ENCODE peak calls at places on chromosome 19, in nine cellular contexts. K, W, A, V, C, N, Q, I and T are unnamed samples.

GRCh38 chr19:32649751-32650150 is 25.2 kb downstream of the ANKRD27 start:
- DNase-seq in K (no peak), W (no peak), A (no peak), V (no peak), C (no peak), N (no peak), Q (no peak), I (peak), T (no peak)

GRCh38 chr19:29836409-29836825 is 24.6 kb downstream of the CCNE1 start:
- DNase-seq in K (no peak), W (no peak), A (no peak), V (no peak), C (no peak), N (peak), Q (no peak), I (no peak), T (no peak)

GRCh38 chr19:19489804-19490204 is 25.5 kb downstream of the TSSK6 start:
- DNase-seq in K (no peak), W (no peak), A (no peak), V (no peak), C (peak), N (no peak), Q (no peak), I (peak), T (no peak)

GRCh38 chr19:17468302-17469091 is 1.8 kb upstream of the SLC27A1 start:
- DNase-seq in K (no peak), W (no peak), A (no peak), V (peak), C (peak), N (no peak), Q (no peak), I (peak), T (no peak)

GRCh38 chr19:5058456-5059190 is 89.7 kb downstream of the KDM4B start:
- DNase-seq in K (no peak), W (no peak), A (no peak), V (peak), C (no peak), N (peak), Q (no peak), I (no peak), T (no peak)

GRCh38 chr19:2033825-2034159 is 17.3 kb downstream of the MKNK2 start:
- DNase-seq in K (no peak), W (no peak), A (no peak), V (no peak), C (no peak), N (no peak), Q (no peak), I (no peak), T (no peak)

GRCh38 chr19:7540761-7541480 is 5.4 kb downstream of the PNPLA6 start:
- DNase-seq in K (no peak), W (no peak), A (no peak), V (no peak), C (no peak), N (peak), Q (peak), I (no peak), T (no peak)

GRCh38 chr19:49117677-49118564 is 1.0 kb downstream of the C19orf73 start:
- DNase-seq in K (no peak), W (no peak), A (no peak), V (no peak), C (no peak), N (no peak), Q (no peak), I (peak), T (no peak)

GRCh38 chr19:51821921-51822716 is 27.2 kb downstream of the FPR3 start:
- DNase-seq in K (no peak), W (no peak), A (no peak), V (peak), C (no peak), N (peak), Q (no peak), I (no peak), T (no peak)

GRCh38 chr19:18841400-18841799 is 9.6 kb downstream of the UPF1 start:
- DNase-seq in K (no peak), W (no peak), A (no peak), V (no peak), C (no peak), N (no peak), Q (no peak), I (peak), T (no peak)

DNA sequence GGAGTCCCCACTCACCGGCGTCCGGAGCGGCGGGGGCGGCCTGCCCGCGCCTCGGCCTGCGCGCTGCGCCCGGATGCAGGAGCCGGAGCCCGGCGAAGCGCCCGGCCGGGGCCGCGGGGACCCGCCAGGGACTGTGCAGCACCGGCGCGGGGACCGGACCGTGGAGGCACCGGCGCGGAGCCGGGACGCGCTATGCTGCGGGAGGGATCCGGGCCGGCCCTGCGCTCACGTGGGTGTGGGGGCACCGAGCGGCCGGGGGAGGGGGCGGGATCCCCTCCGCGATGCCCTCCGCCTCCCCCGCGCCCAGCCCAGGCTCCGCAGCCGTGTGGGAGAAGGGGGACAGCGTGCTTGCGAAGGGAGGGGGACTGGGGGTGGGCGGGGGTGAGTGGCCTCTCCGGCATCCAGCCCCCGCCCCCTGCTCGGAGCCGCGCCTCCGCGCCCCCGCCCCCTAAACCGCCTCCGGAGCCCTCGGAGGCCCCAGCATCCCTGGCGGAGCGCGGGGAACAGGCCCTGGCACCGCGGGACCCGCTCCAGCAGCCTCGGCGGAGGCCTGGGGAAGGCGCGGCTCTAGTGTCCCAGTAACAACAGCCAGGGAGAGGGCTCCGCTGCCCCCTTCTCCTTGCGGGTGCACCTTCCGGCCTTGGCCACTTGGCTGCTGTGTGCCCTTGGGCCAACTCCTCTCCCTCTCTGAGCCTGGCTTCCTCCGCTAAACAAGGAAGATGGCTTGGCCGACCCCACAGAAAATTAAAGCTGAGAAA is at the start of gene SLC1A6:
- DNase-seq in K (no peak), W (no peak), A (no peak), V (no peak), C (no peak), N (no peak), Q (no peak), I (no peak), T (no peak)
- H3K4me3 ChIP-seq in K (no peak), W (no peak), A (no peak), V (no peak), C (no peak), N (no peak), Q (no peak), I (no peak), T (no peak)

GRCh38 chr19:6531956-6532243 is 1.1 kb downstream of the TNFSF9 start:
- DNase-seq in K (no peak), W (no peak), A (no peak), V (no peak), C (no peak), N (no peak), Q (no peak), I (no peak), T (no peak)
- H3K4me3 ChIP-seq in K (no peak), W (peak), A (no peak), V (peak), C (no peak), N (peak), Q (peak), I (peak), T (peak)

GRCh38 chr19:3397266-3398022 is 31.1 kb downstream of the NFIC start:
- DNase-seq in K (no peak), W (no peak), A (no peak), V (no peak), C (peak), N (peak), Q (peak), I (no peak), T (no peak)
- H3K4me3 ChIP-seq in K (no peak), W (no peak), A (no peak), V (no peak), C (no peak), N (no peak), Q (no peak), I (no peak), T (peak)

GRCh38 chr19:16142032-16142580 is 1.4 kb upstream of the HSH2D start:
- DNase-seq in K (no peak), W (no peak), A (no peak), V (no peak), C (no peak), N (no peak), Q (no peak), I (no peak), T (no peak)

GRCh38 chr19:16141043-16141442 is 2.4 kb upstream of the HSH2D start:
- DNase-seq in K (no peak), W (no peak), A (no peak), V (no peak), C (no peak), N (no peak), Q (no peak), I (no peak), T (no peak)

GRCh38 chr19:16143399-16144215 is at the start of gene HSH2D:
- DNase-seq in K (no peak), W (peak), A (no peak), V (no peak), C (peak), N (peak), Q (no peak), I (peak), T (no peak)

GRCh38 chr19:16136185-16137067 is 7.1 kb upstream of the HSH2D start:
- DNase-seq in K (no peak), W (no peak), A (no peak), V (peak), C (peak), N (no peak), Q (no peak), I (no peak), T (no peak)

DNA sequence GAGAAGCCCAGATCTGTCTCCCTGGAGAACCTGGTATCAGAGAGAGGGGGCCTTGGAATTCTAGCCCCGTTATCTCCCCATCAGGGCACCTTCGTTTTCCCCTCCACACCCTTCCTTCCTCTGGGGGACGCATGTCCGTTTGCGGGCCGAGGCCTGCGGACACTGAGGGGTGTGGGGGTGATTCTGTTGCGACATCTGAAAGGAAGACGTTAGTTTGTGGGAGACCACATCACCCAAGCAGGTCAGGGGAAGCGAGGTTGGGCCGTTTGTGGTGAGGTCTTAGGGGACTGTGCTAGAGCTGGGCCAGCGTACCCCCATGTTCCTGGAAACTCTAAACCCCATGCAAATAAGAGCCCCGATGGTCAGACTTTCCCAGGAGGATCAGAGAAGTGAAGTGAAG is 3.7 kb upstream of the HSH2D start:
- DNase-seq in K (no peak), W (peak), A (no peak), V (no peak), C (no peak), N (no peak), Q (no peak), I (no peak), T (no peak)
- H3K4me3 ChIP-seq in K (no peak), W (no peak), A (no peak), V (no peak), C (no peak), N (no peak), Q (no peak), I (no peak), T (no peak)

GRCh38 chr19:9941236-9941635 is 4.9 kb upstream of the OLFM2 start:
- DNase-seq in K (no peak), W (no peak), A (no peak), V (peak), C (no peak), N (no peak), Q (no peak), I (no peak), T (no peak)

GRCh38 chr19:9939301-9939913 is 3.1 kb upstream of the OLFM2 start:
- DNase-seq in K (no peak), W (no peak), A (peak), V (peak), C (no peak), N (no peak), Q (no peak), I (no peak), T (no peak)

GRCh38 chr19:9941646-9942045 is 5.3 kb upstream of the OLFM2 start:
- DNase-seq in K (no peak), W (no peak), A (no peak), V (no peak), C (no peak), N (no peak), Q (no peak), I (no peak), T (no peak)

GRCh38 chr19:9943744-9944143 is 7.4 kb upstream of the OLFM2 start:
- DNase-seq in K (no peak), W (no peak), A (no peak), V (no peak), C (no peak), N (no peak), Q (no peak), I (no peak), T (no peak)

DNA sequence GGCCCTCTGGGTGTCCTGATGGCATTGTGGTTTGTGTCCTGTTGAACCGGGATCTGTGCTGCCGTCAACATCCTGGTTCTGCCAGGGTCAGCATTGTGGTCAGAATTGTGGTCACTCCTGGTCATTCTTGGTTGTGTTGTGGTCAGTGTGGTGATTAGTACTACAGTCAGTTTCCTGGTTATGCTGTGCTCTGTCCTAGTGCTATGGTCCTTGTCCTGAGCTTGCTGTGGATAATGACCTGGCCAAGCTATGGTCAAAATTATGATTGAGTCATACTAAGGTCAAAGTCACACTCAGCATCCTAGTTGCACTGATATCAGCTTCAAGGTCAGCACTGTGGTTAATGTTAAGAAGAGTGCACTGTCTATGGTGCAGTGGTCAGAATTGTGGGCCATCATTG is 4.5 kb upstream of the OLFM2 start:
- DNase-seq in K (no peak), W (no peak), A (peak), V (peak), C (no peak), N (no peak), Q (no peak), I (no peak), T (no peak)
- H3K4me3 ChIP-seq in K (no peak), W (no peak), A (no peak), V (no peak), C (no peak), N (no peak), Q (no peak), I (no peak), T (no peak)

GRCh38 chr19:39082745-39083598 is 1.2 kb upstream of the ACP7 start:
- DNase-seq in K (no peak), W (no peak), A (no peak), V (peak), C (no peak), N (peak), Q (no peak), I (no peak), T (no peak)
- H3K4me3 ChIP-seq in K (no peak), W (peak), A (no peak), V (peak), C (no peak), N (peak), Q (no peak), I (no peak), T (no peak)